ENCODE peak calls at places on chromosomes 11 and 22, in ten cellular contexts. One of them, this sample, is unnamed. For H3K4me1, the result is how much of the 10 kb centered on the place peaks cover.

GRCh38 chr22:49574861-49575702 is 252.6 kb downstream of the BRD1 start:
- DNase-seq in breast epithelium: no peak
- DNase-seq in Peyer's patch: no peak
- DNase-seq in GM23338: no peak
- DNase-seq in MM.1S: no peak
- DNase-seq in mucosa of descending colon: no peak
- DNase-seq in PC-3: no peak
- DNase-seq in mammary epithelial cell: no peak
- DNase-seq in lung: no peak
- DNase-seq in adipocyte: no peak
- DNase-seq in this sample: peak

GRCh38 chr11:122661182-122661945 is 5.8 kb downstream of the UBASH3B start:
- DNase-seq in mucosa of descending colon: no peak
- DNase-seq in adipocyte: peak
- DNase-seq in GM23338: no peak
- DNase-seq in PC-3: peak
- DNase-seq in lung: no peak
- DNase-seq in breast epithelium: no peak
- DNase-seq in mammary epithelial cell: peak
- DNase-seq in MM.1S: no peak
- DNase-seq in Peyer's patch: no peak
- DNase-seq in this sample: no peak

GRCh38 chr11:131624526-131624925 is 254.1 kb downstream of the NTM start:
- DNase-seq in lung: no peak
- DNase-seq in breast epithelium: no peak
- DNase-seq in mucosa of descending colon: no peak
- DNase-seq in adipocyte: no peak
- DNase-seq in GM23338: no peak
- DNase-seq in Peyer's patch: no peak
- DNase-seq in mammary epithelial cell: peak
- DNase-seq in MM.1S: no peak
- DNase-seq in PC-3: no peak
- DNase-seq in this sample: no peak

GRCh38 chr22:21928048-21928447 is 24.6 kb downstream of the PPM1F start:
- DNase-seq in lung: no peak
- DNase-seq in MM.1S: no peak
- DNase-seq in breast epithelium: no peak
- DNase-seq in mammary epithelial cell: no peak
- DNase-seq in PC-3: no peak
- DNase-seq in mucosa of descending colon: no peak
- DNase-seq in Peyer's patch: no peak
- DNase-seq in adipocyte: no peak
- DNase-seq in GM23338: no peak
- DNase-seq in this sample: no peak

GRCh38 chr11:58580311-58580710 is 1.4 kb downstream of the ZFP91 start:
- DNase-seq in Peyer's patch: no peak
- DNase-seq in breast epithelium: no peak
- DNase-seq in lung: no peak
- DNase-seq in GM23338: no peak
- DNase-seq in mammary epithelial cell: no peak
- DNase-seq in adipocyte: no peak
- DNase-seq in mucosa of descending colon: no peak
- DNase-seq in PC-3: no peak
- DNase-seq in MM.1S: no peak
- DNase-seq in this sample: no peak

GRCh38 chr11:70491696-70492472 is 93.6 kb downstream of the CTTN start:
- DNase-seq in PC-3: no peak
- DNase-seq in GM23338: no peak
- DNase-seq in lung: no peak
- DNase-seq in mucosa of descending colon: no peak
- DNase-seq in Peyer's patch: no peak
- DNase-seq in adipocyte: no peak
- DNase-seq in breast epithelium: peak
- DNase-seq in MM.1S: no peak
- DNase-seq in mammary epithelial cell: no peak
- DNase-seq in this sample: no peak

GRCh38 chr11:128496684-128497056 is 90.7 kb downstream of the ETS1 start:
- DNase-seq in mammary epithelial cell: no peak
- DNase-seq in PC-3: peak
- DNase-seq in GM23338: no peak
- DNase-seq in Peyer's patch: no peak
- DNase-seq in mucosa of descending colon: no peak
- DNase-seq in adipocyte: peak
- DNase-seq in MM.1S: no peak
- DNase-seq in breast epithelium: no peak
- DNase-seq in lung: no peak
- DNase-seq in this sample: no peak

GRCh38 chr11:26297179-26297970 is 34.6 kb upstream of the ANO3 start:
- DNase-seq in PC-3: peak
- DNase-seq in breast epithelium: no peak
- DNase-seq in GM23338: peak
- DNase-seq in MM.1S: peak
- DNase-seq in Peyer's patch: no peak
- DNase-seq in mucosa of descending colon: peak
- DNase-seq in adipocyte: peak
- DNase-seq in lung: no peak
- DNase-seq in mammary epithelial cell: peak
- DNase-seq in this sample: no peak

GRCh38 chr11:17559341-17560087 is 12.5 kb downstream of the OTOG start:
- DNase-seq in GM23338: no peak
- DNase-seq in breast epithelium: peak
- DNase-seq in lung: no peak
- DNase-seq in adipocyte: no peak
- DNase-seq in MM.1S: no peak
- DNase-seq in mammary epithelial cell: no peak
- DNase-seq in Peyer's patch: no peak
- DNase-seq in mucosa of descending colon: no peak
- DNase-seq in PC-3: no peak
- DNase-seq in this sample: no peak

GRCh38 chr11:19910931-19911330 is 198.3 kb downstream of the NAV2 start:
- DNase-seq in Peyer's patch: no peak
- DNase-seq in mucosa of descending colon: no peak
- DNase-seq in MM.1S: no peak
- DNase-seq in lung: no peak
- DNase-seq in GM23338: no peak
- DNase-seq in breast epithelium: no peak
- DNase-seq in PC-3: no peak
- DNase-seq in adipocyte: no peak
- DNase-seq in mammary epithelial cell: no peak
- DNase-seq in this sample: no peak

GRCh38 chr22:37157516-37158289 is 8.0 kb upstream of the IL2RB start:
- DNase-seq in GM23338: no peak
- DNase-seq in PC-3: no peak
- DNase-seq in Peyer's patch: no peak
- DNase-seq in MM.1S: no peak
- DNase-seq in adipocyte: no peak
- DNase-seq in mucosa of descending colon: no peak
- DNase-seq in breast epithelium: no peak
- DNase-seq in lung: no peak
- DNase-seq in mammary epithelial cell: peak
- DNase-seq in this sample: no peak

GRCh38 chr22:37162221-37163095 is 12.7 kb upstream of the IL2RB start:
- DNase-seq in PC-3: no peak
- DNase-seq in breast epithelium: no peak
- DNase-seq in lung: no peak
- DNase-seq in Peyer's patch: peak
- DNase-seq in MM.1S: peak
- DNase-seq in mucosa of descending colon: no peak
- DNase-seq in adipocyte: no peak
- DNase-seq in GM23338: no peak
- DNase-seq in mammary epithelial cell: no peak
- DNase-seq in this sample: peak

GRCh38 chr22:37161442-37161841 is 11.7 kb upstream of the IL2RB start:
- DNase-seq in lung: no peak
- DNase-seq in Peyer's patch: no peak
- DNase-seq in GM23338: peak
- DNase-seq in mucosa of descending colon: no peak
- DNase-seq in MM.1S: peak
- DNase-seq in adipocyte: no peak
- DNase-seq in mammary epithelial cell: no peak
- DNase-seq in PC-3: peak
- DNase-seq in breast epithelium: no peak
- DNase-seq in this sample: no peak

GRCh38 chr22:37158963-37159290 is 9.2 kb upstream of the IL2RB start:
- DNase-seq in MM.1S: no peak
- DNase-seq in breast epithelium: no peak
- DNase-seq in GM23338: no peak
- DNase-seq in Peyer's patch: no peak
- DNase-seq in adipocyte: no peak
- DNase-seq in mammary epithelial cell: no peak
- DNase-seq in PC-3: no peak
- DNase-seq in mucosa of descending colon: no peak
- DNase-seq in lung: no peak
- DNase-seq in this sample: no peak

GRCh38 chr22:37160037-37160436 is 10.3 kb upstream of the IL2RB start:
- DNase-seq in lung: no peak
- DNase-seq in Peyer's patch: no peak
- DNase-seq in MM.1S: no peak
- DNase-seq in breast epithelium: no peak
- DNase-seq in mammary epithelial cell: no peak
- DNase-seq in GM23338: peak
- DNase-seq in mucosa of descending colon: no peak
- DNase-seq in PC-3: no peak
- DNase-seq in adipocyte: no peak
- DNase-seq in this sample: no peak
- H3K4me1 ChIP-seq in lung: under half
- H3K4me1 ChIP-seq in Peyer's patch: under half
- H3K4me1 ChIP-seq in MM.1S: under half
- H3K4me1 ChIP-seq in breast epithelium: under half
- H3K4me1 ChIP-seq in mammary epithelial cell: under half
- H3K4me1 ChIP-seq in GM23338: under half
- H3K4me1 ChIP-seq in mucosa of descending colon: under half
- H3K4me1 ChIP-seq in PC-3: under half
- H3K4me1 ChIP-seq in adipocyte: under half
- H3K4me1 ChIP-seq in this sample: under half

GRCh38 chr22:24990344-24990905 is 37.9 kb downstream of the KIAA1671 start:
- DNase-seq in adipocyte: no peak
- DNase-seq in breast epithelium: no peak
- DNase-seq in Peyer's patch: no peak
- DNase-seq in mammary epithelial cell: no peak
- DNase-seq in PC-3: no peak
- DNase-seq in GM23338: no peak
- DNase-seq in mucosa of descending colon: no peak
- DNase-seq in lung: no peak
- DNase-seq in MM.1S: no peak
- DNase-seq in this sample: no peak
- H3K4me1 ChIP-seq in adipocyte: under half
- H3K4me1 ChIP-seq in breast epithelium: under half
- H3K4me1 ChIP-seq in Peyer's patch: under half
- H3K4me1 ChIP-seq in mammary epithelial cell: half or more
- H3K4me1 ChIP-seq in PC-3: half or more
- H3K4me1 ChIP-seq in GM23338: under half
- H3K4me1 ChIP-seq in mucosa of descending colon: under half
- H3K4me1 ChIP-seq in lung: under half
- H3K4me1 ChIP-seq in MM.1S: under half
- H3K4me1 ChIP-seq in this sample: under half

GRCh38 chr22:37166675-37167066 is 17.0 kb upstream of the IL2RB start:
- DNase-seq in lung: peak
- DNase-seq in GM23338: peak
- DNase-seq in breast epithelium: peak
- DNase-seq in adipocyte: peak
- DNase-seq in mammary epithelial cell: peak
- DNase-seq in Peyer's patch: peak
- DNase-seq in MM.1S: peak
- DNase-seq in PC-3: peak
- DNase-seq in mucosa of descending colon: peak
- DNase-seq in this sample: peak
- H3K4me1 ChIP-seq in lung: under half
- H3K4me1 ChIP-seq in GM23338: under half
- H3K4me1 ChIP-seq in breast epithelium: under half
- H3K4me1 ChIP-seq in adipocyte: under half
- H3K4me1 ChIP-seq in mammary epithelial cell: under half
- H3K4me1 ChIP-seq in Peyer's patch: under half
- H3K4me1 ChIP-seq in MM.1S: under half
- H3K4me1 ChIP-seq in PC-3: under half
- H3K4me1 ChIP-seq in mucosa of descending colon: under half
- H3K4me1 ChIP-seq in this sample: under half

GRCh38 chr22:46064966-46065666 is 85.2 kb upstream of the PPARA start:
- DNase-seq in lung: no peak
- DNase-seq in mucosa of descending colon: no peak
- DNase-seq in MM.1S: no peak
- DNase-seq in GM23338: no peak
- DNase-seq in PC-3: peak
- DNase-seq in adipocyte: no peak
- DNase-seq in Peyer's patch: no peak
- DNase-seq in mammary epithelial cell: peak
- DNase-seq in breast epithelium: peak
- DNase-seq in this sample: peak

GRCh38 chr22:46062232-46062615 is 85.3 kb upstream of the WNT7B start:
- DNase-seq in breast epithelium: no peak
- DNase-seq in GM23338: no peak
- DNase-seq in mucosa of descending colon: no peak
- DNase-seq in PC-3: no peak
- DNase-seq in Peyer's patch: no peak
- DNase-seq in MM.1S: no peak
- DNase-seq in lung: no peak
- DNase-seq in mammary epithelial cell: no peak
- DNase-seq in adipocyte: no peak
- DNase-seq in this sample: peak

GRCh38 chr22:46064236-46064965 is 85.9 kb upstream of the PPARA start:
- DNase-seq in mucosa of descending colon: no peak
- DNase-seq in mammary epithelial cell: peak
- DNase-seq in breast epithelium: peak
- DNase-seq in PC-3: peak
- DNase-seq in GM23338: no peak
- DNase-seq in adipocyte: no peak
- DNase-seq in MM.1S: no peak
- DNase-seq in lung: no peak
- DNase-seq in Peyer's patch: no peak
- DNase-seq in this sample: peak

GRCh38 chr22:46062971-46063631 is 86.1 kb upstream of the WNT7B start:
- DNase-seq in mucosa of descending colon: no peak
- DNase-seq in mammary epithelial cell: peak
- DNase-seq in MM.1S: no peak
- DNase-seq in PC-3: no peak
- DNase-seq in GM23338: no peak
- DNase-seq in Peyer's patch: no peak
- DNase-seq in breast epithelium: peak
- DNase-seq in lung: no peak
- DNase-seq in adipocyte: no peak
- DNase-seq in this sample: peak

DNA sequence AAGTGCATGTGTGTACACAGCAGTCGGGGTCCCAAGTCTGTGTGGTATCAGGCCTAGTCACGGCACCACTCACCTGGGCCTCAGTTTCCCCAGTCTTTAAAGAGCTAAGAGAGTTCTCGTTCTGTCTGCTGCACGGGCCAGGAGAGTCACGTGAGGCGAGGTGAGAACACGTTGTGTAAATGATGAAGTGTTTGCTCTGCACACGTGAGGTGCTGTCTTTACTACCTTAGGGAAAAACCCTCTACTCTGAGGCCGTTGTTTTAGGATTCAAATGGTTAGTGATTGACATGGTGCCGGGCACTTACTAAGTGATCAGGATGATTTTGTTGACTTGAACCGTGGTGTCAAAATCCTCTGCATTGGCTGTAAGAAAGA is 86.5 kb upstream of the PPARA start:
- DNase-seq in mammary epithelial cell: peak
- DNase-seq in breast epithelium: peak
- DNase-seq in Peyer's patch: no peak
- DNase-seq in PC-3: peak
- DNase-seq in lung: no peak
- DNase-seq in mucosa of descending colon: no peak
- DNase-seq in GM23338: no peak
- DNase-seq in adipocyte: no peak
- DNase-seq in MM.1S: no peak
- DNase-seq in this sample: peak
- H3K4me1 ChIP-seq in mammary epithelial cell: under half
- H3K4me1 ChIP-seq in breast epithelium: under half
- H3K4me1 ChIP-seq in Peyer's patch: under half
- H3K4me1 ChIP-seq in PC-3: half or more
- H3K4me1 ChIP-seq in lung: under half
- H3K4me1 ChIP-seq in mucosa of descending colon: under half
- H3K4me1 ChIP-seq in GM23338: under half
- H3K4me1 ChIP-seq in adipocyte: half or more
- H3K4me1 ChIP-seq in MM.1S: under half
- H3K4me1 ChIP-seq in this sample: half or more